ENCODE peak calls at places on chromosomes 12 and 14, in nine cellular contexts. F is NCI-H2081; K is NCI-H1436; Z is iPS-NIHi11; G is stimulated activated CD4-positive, alpha-beta T cell treated with anti-CD3 and anti-CD28 coated beads, TNF-alpha, amount 100 ng/mL, for 24 hours; E is kidney tubule cell; I is neuronal stem cell; O is ELR; P is D341Med. S is an unnamed sample.

GRCh38 chr14:24255438-24255837 is 7.5 kb downstream of the TGM1 start:
- DNase-seq in K (no peak), F (no peak), E (no peak), G (no peak), P (no peak), O (no peak), I (no peak), Z (no peak), S (no peak)

GRCh38 chr14:101123639-101124525 is 220.4 kb upstream of the RTL1 start:
- DNase-seq in F (no peak), I (no peak), E (peak; percentile 55), G (no peak), O (no peak), Z (no peak), K (no peak), P (peak; percentile 10), S (no peak)

GRCh38 chr12:124727244-124727673 is 136.4 kb downstream of the SCARB1 start:
- DNase-seq in O (peak; percentile 84), E (peak; percentile 44), Z (no peak), F (no peak), K (no peak), G (no peak), I (no peak), P (no peak), S (no peak)

GRCh38 chr12:131309700-131310099 is 356.0 kb downstream of the ADGRD1 start:
- DNase-seq in I (no peak), K (no peak), F (no peak), P (no peak), O (no peak), G (no peak), E (no peak), Z (no peak), S (no peak)

GRCh38 chr12:4119157-4119761 is 154.3 kb upstream of the CCND2 start:
- DNase-seq in F (no peak), Z (no peak), E (no peak), P (no peak), K (no peak), G (no peak), O (no peak), I (no peak), S (no peak)

GRCh38 chr14:71136386-71137060 is 229.3 kb downstream of the PCNX1 start:
- DNase-seq in I (no peak), Z (no peak), P (no peak), O (no peak), F (no peak), E (no peak), G (no peak), K (no peak), S (no peak)

GRCh38 chr12:93541578-93542217 is 30.8 kb upstream of the SOCS2 start:
- DNase-seq in F (no peak), G (no peak), Z (no peak), I (no peak), K (no peak), P (no peak), E (no peak), O (no peak), S (peak; percentile 69)

GRCh38 chr14:79279645-79280399 is 931.5 kb downstream of the DIO2 start:
- DNase-seq in E (peak; percentile 59), P (peak; percentile 29), G (no peak), K (no peak), F (peak; percentile 27), I (no peak), O (peak; percentile 1), Z (no peak), S (no peak)

GRCh38 chr12:66398931-66399625 is 96.8 kb downstream of the HELB start:
- DNase-seq in F (no peak), O (peak; percentile 43), G (no peak), E (peak; percentile 67), Z (no peak), K (no peak), I (no peak), P (no peak), S (no peak)

GRCh38 chr12:131735863-131736806 is 25.2 kb downstream of the SFSWAP start:
- DNase-seq in F (no peak), O (no peak), K (no peak), Z (no peak), P (no peak), E (no peak), G (no peak), I (no peak), S (no peak)

GRCh38 chr12:29088611-29089219 is 60.4 kb upstream of the FAR2 start:
- DNase-seq in Z (peak; percentile 13), F (no peak), E (peak; percentile 42), O (peak; percentile 15), K (no peak), I (no peak), P (no peak), G (no peak), S (no peak)

GRCh38 chr12:101806280-101806679 is 24.5 kb downstream of the GNPTAB start:
- DNase-seq in E (no peak), O (no peak), P (no peak), K (no peak), Z (no peak), F (no peak), G (no peak), I (no peak), S (no peak)

GRCh38 chr12:9740109-9740750 is 7.3 kb upstream of the CLECL1 start:
- DNase-seq in I (no peak), K (no peak), F (no peak), E (peak; percentile 59), Z (peak; percentile 15), O (no peak), G (no peak), P (no peak), S (no peak)